ENCODE peak calls at places on chromosome 11, in four cellular contexts. A is sciatic nerve; U is HFF-Myc; N is activated CD4-positive, alpha-beta T cell treated with anti-CD3 and anti-CD28 coated beads, Interleukin-2, amount 50 U/mL, for 24 hours. Q is an unnamed sample.

GRCh38 chr11:78339945-78340344 is 77.7 kb downstream of the GAB2 start:
- DNase-seq in A (no peak), U (no peak), N (no peak), Q (no peak)

GRCh38 chr11:117273550-117274289 is 17.4 kb upstream of the BACE1-AS start:
- DNase-seq in A (no peak), U (peak), N (no peak), Q (no peak)

GRCh38 chr11:68403424-68403823 is 57.1 kb upstream of the PPP6R3 start:
- DNase-seq in A (no peak), U (no peak), N (no peak), Q (no peak)

GRCh38 chr11:61075891-61076290 is 26.4 kb upstream of the CD5 start:
- DNase-seq in A (no peak), U (no peak), N (no peak), Q (peak)

GRCh38 chr11:114596175-114596919 is 761 bp upstream of the NXPE4 start:
- DNase-seq in A (no peak), U (no peak), N (no peak), Q (no peak)

GRCh38 chr11:77450227-77450626 is 23.7 kb downstream of the PAK1 start:
- DNase-seq in A (no peak), U (no peak), N (no peak), Q (no peak)

GRCh38 chr11:131910491-131911387 is 540.3 kb downstream of the NTM start:
- DNase-seq in A (no peak), U (no peak), N (no peak), Q (no peak)

GRCh38 chr11:114017723-114018122 is 41.8 kb upstream of the ZBTB16 start:
- DNase-seq in A (no peak), U (no peak), N (no peak), Q (no peak)

GRCh38 chr11:6570691-6571427 is 32.6 kb downstream of the RRP8 start:
- DNase-seq in A (no peak), U (no peak), N (no peak), Q (no peak)

GRCh38 chr11:112655386-112655785 is 305.8 kb upstream of the NCAM1 start:
- DNase-seq in A (peak), U (peak), N (no peak), Q (peak)

GRCh38 chr11:64923151-64923661 is 1.3 kb upstream of the PPP2R5B start:
- DNase-seq in A (no peak), U (no peak), N (no peak), Q (no peak)

GRCh38 chr11:20407344-20407743 is 19.8 kb downstream of the PRMT3 start:
- DNase-seq in A (no peak), U (no peak), N (no peak), Q (no peak)

GRCh38 chr11:33582636-33583325 is 117.8 kb downstream of the C11orf91 start:
- DNase-seq in A (no peak), U (no peak), N (no peak), Q (no peak)

GRCh38 chr11:72354356-72355115 is 79.8 kb downstream of the CLPB start:
- DNase-seq in A (no peak), U (no peak), N (no peak), Q (no peak)

GRCh38 chr11:75214411-75214821 is 26.2 kb upstream of the TPBGL start:
- DNase-seq in A (peak), U (peak), N (peak), Q (no peak)

GRCh38 chr11:8013833-8014232 is 26.7 kb downstream of the EIF3F start:
- DNase-seq in A (no peak), U (no peak), N (no peak), Q (no peak)

GRCh38 chr11:92707665-92708064 is 261.8 kb upstream of the MTNR1B start:
- DNase-seq in A (no peak), U (no peak), N (no peak), Q (no peak)

GRCh38 chr11:121349790-121350189 is 57.2 kb downstream of the SC5D start:
- DNase-seq in A (no peak), U (no peak), N (no peak), Q (no peak)

GRCh38 chr11:31882951-31883392 is 71.8 kb upstream of the PAX6 start:
- DNase-seq in A (no peak), U (no peak), N (no peak), Q (no peak)

GRCh38 chr11:59801160-59801706 is 9.3 kb downstream of the MRPL16 start:
- DNase-seq in A (no peak), U (no peak), N (no peak), Q (no peak)

GRCh38 chr11:66884443-66884842 is 27.6 kb downstream of the LRFN4 start:
- DNase-seq in A (no peak), U (no peak), N (no peak), Q (no peak)

GRCh38 chr11:28674432-28675076 is 566.4 kb downstream of the METTL15 start:
- DNase-seq in A (no peak), U (peak), N (no peak), Q (no peak)

GRCh38 chr11:63907063-63907462 is 9.9 kb downstream of the RCOR2 start:
- DNase-seq in A (no peak), U (no peak), N (no peak), Q (no peak)

GRCh38 chr11:64492561-64492960 is 98.5 kb upstream of the SLC22A12 start:
- DNase-seq in A (no peak), U (no peak), N (no peak), Q (no peak)

GRCh38 chr11:105282658-105283057 is 143.1 kb upstream of the CARD18 start:
- DNase-seq in A (no peak), U (no peak), N (no peak), Q (no peak)

GRCh38 chr11:65274734-65275682 is 13.2 kb downstream of the POLA2 start:
- DNase-seq in A (peak), U (no peak), N (peak), Q (peak)